ENCODE peak calls at places on chromosomes 13 and 19, in five cellular contexts. One of them, this sample, is unnamed.

GRCh38 chr19:7395793-7396192 is 47.1 kb downstream of the ARHGEF18 start:
- DNase-seq in A549: no peak
- DNase-seq in spleen: no peak
- DNase-seq in NCI-H1092: no peak
- DNase-seq in AG09309: no peak
- DNase-seq in this sample: no peak

GRCh38 chr19:4277051-4277700 is 1.9 kb upstream of the SHD start:
- DNase-seq in A549: no peak
- DNase-seq in spleen: no peak
- DNase-seq in NCI-H1092: no peak
- DNase-seq in AG09309: no peak
- DNase-seq in this sample: no peak

GRCh38 chr19:29775575-29775900 is 36.3 kb upstream of the CCNE1 start:
- DNase-seq in A549: no peak
- DNase-seq in spleen: no peak
- DNase-seq in NCI-H1092: no peak
- DNase-seq in AG09309: no peak
- DNase-seq in this sample: no peak

GRCh38 chr13:76153239-76153638 is 517.1 kb downstream of the LMO7 start:
- DNase-seq in A549: no peak
- DNase-seq in spleen: no peak
- DNase-seq in NCI-H1092: no peak
- DNase-seq in AG09309: no peak
- DNase-seq in this sample: no peak

GRCh38 chr13:42968906-42969305 is 23.1 kb downstream of the EPSTI1 start:
- DNase-seq in A549: no peak
- DNase-seq in spleen: no peak
- DNase-seq in NCI-H1092: no peak
- DNase-seq in AG09309: no peak
- DNase-seq in this sample: peak; percentile 52

GRCh38 chr13:59373341-59373740 is 790.4 kb downstream of the DIAPH3 start:
- DNase-seq in A549: no peak
- DNase-seq in spleen: no peak
- DNase-seq in NCI-H1092: no peak
- DNase-seq in AG09309: no peak
- DNase-seq in this sample: no peak

GRCh38 chr13:83297591-83298305 is 584.5 kb downstream of the SLITRK1 start:
- DNase-seq in A549: no peak
- DNase-seq in spleen: no peak
- DNase-seq in NCI-H1092: no peak
- DNase-seq in AG09309: peak; percentile 41
- DNase-seq in this sample: no peak

GRCh38 chr19:35316560-35316959 is 12.4 kb upstream of the CD22 start:
- DNase-seq in A549: no peak
- DNase-seq in spleen: no peak
- DNase-seq in NCI-H1092: no peak
- DNase-seq in AG09309: no peak
- DNase-seq in this sample: no peak

GRCh38 chr19:57648336-57649003 is 15.5 kb downstream of the ZNF211 start:
- DNase-seq in A549: no peak
- DNase-seq in spleen: no peak
- DNase-seq in NCI-H1092: peak; percentile 8
- DNase-seq in AG09309: no peak
- DNase-seq in this sample: no peak

GRCh38 chr13:58619396-58620113 is 988.0 kb downstream of the PCDH17 start:
- DNase-seq in A549: no peak
- DNase-seq in spleen: no peak
- DNase-seq in NCI-H1092: peak; percentile 36
- DNase-seq in AG09309: no peak
- DNase-seq in this sample: no peak

GRCh38 chr13:87524775-87525174 is 146.4 kb upstream of the SLITRK5 start:
- DNase-seq in A549: no peak
- DNase-seq in spleen: no peak
- DNase-seq in NCI-H1092: no peak
- DNase-seq in AG09309: no peak
- DNase-seq in this sample: no peak

GRCh38 chr13:41004875-41005693 is 14.0 kb downstream of the ELF1 start:
- DNase-seq in A549: no peak
- DNase-seq in spleen: no peak
- DNase-seq in NCI-H1092: no peak
- DNase-seq in AG09309: no peak
- DNase-seq in this sample: no peak

GRCh38 chr19:32397736-32398135 is 7.8 kb upstream of the DPY19L3 start:
- DNase-seq in A549: no peak
- DNase-seq in spleen: no peak
- DNase-seq in NCI-H1092: no peak
- DNase-seq in AG09309: no peak
- DNase-seq in this sample: no peak

GRCh38 chr19:49443366-49444099 is 2.2 kb upstream of the SLC17A7 start:
- DNase-seq in A549: peak; percentile 94
- DNase-seq in spleen: peak; percentile 98
- DNase-seq in NCI-H1092: peak; percentile 83
- DNase-seq in AG09309: peak; percentile 71
- DNase-seq in this sample: peak; percentile 94

GRCh38 chr13:38417241-38417640 is 67.6 kb downstream of the UFM1 start:
- DNase-seq in A549: no peak
- DNase-seq in spleen: no peak
- DNase-seq in NCI-H1092: no peak
- DNase-seq in AG09309: no peak
- DNase-seq in this sample: no peak

GRCh38 chr19:4115050-4115817 is 8.7 kb downstream of the MAP2K2 start:
- DNase-seq in A549: no peak
- DNase-seq in spleen: peak; percentile 92
- DNase-seq in NCI-H1092: no peak
- DNase-seq in AG09309: no peak
- DNase-seq in this sample: no peak

GRCh38 chr13:76023644-76024043 is 387.5 kb downstream of the LMO7 start:
- DNase-seq in A549: no peak
- DNase-seq in spleen: no peak
- DNase-seq in NCI-H1092: no peak
- DNase-seq in AG09309: no peak
- DNase-seq in this sample: no peak

This sample was measured in lung.